ENCODE peak calls at places on chromosomes 16 and 17, in nine cellular contexts. Z, U, I, Y, L, H, E, K and F are unnamed samples.

GRCh38 chr16:85563515-85564276 is 49.4 kb upstream of the GSE1 start:
- DNase-seq in L (no peak), E (peak; percentile 79), U (peak; percentile 47), I (peak; percentile 79), K (peak; percentile 65), Z (peak; percentile 97), H (no peak), Y (peak; percentile 66), F (no peak)

GRCh38 chr16:76816475-76816874 is 374.5 kb upstream of the MON1B start:
- DNase-seq in E (no peak), H (peak; percentile 26), K (no peak), U (no peak), I (no peak), Z (no peak), L (no peak), Y (no peak), F (no peak)

GRCh38 chr17:40564883-40565744 is at the start of gene CCR7:
- DNase-seq in U (no peak), L (no peak), H (no peak), Y (no peak), K (no peak), E (no peak), Z (no peak), I (no peak), F (no peak)

GRCh38 chr16:77585852-77586251 is 136.5 kb upstream of the NUDT7 start:
- DNase-seq in Y (no peak), L (peak; percentile 50), I (no peak), K (no peak), E (no peak), H (peak; percentile 89), U (peak; percentile 61), Z (no peak), F (no peak)

GRCh38 chr16:17578921-17579876 is 108.4 kb upstream of the XYLT1 start:
- DNase-seq in Y (peak; percentile 65), E (peak; percentile 83), H (peak; percentile 23), U (peak; percentile 85), I (peak; percentile 38), K (peak; percentile 91), Z (no peak), L (peak; percentile 59), F (peak; percentile 83)

GRCh38 chr16:84820305-84820684 is 510 bp downstream of the CRISPLD2 start:
- DNase-seq in U (peak; percentile 46), E (peak; percentile 27), Z (no peak), K (peak; percentile 47), L (no peak), Y (no peak), H (no peak), I (no peak), F (no peak)

GRCh38 chr17:51056813-51057510 is 63.7 kb downstream of the SPAG9 start:
- DNase-seq in U (peak; percentile 87), Z (no peak), L (peak; percentile 32), H (peak; percentile 76), I (no peak), K (peak; percentile 87), E (peak; percentile 85), Y (peak; percentile 58), F (no peak)

GRCh38 chr17:72514888-72515287 is 394.1 kb downstream of the SOX9 start:
- DNase-seq in Z (no peak), K (peak; percentile 79), I (peak; percentile 35), H (peak; percentile 30), L (no peak), E (peak; percentile 76), U (peak; percentile 67), Y (peak; percentile 57), F (no peak)

GRCh38 chr17:74599023-74599399 is 6.9 kb upstream of the CD300LD start:
- DNase-seq in Y (no peak), U (no peak), L (no peak), I (no peak), H (no peak), E (no peak), K (no peak), Z (no peak), F (no peak)

GRCh38 chr17:48613862-48614694 is 1.0 kb downstream of the HOXB8 start:
- DNase-seq in Y (no peak), I (no peak), U (no peak), Z (no peak), K (peak; percentile 27), H (no peak), E (no peak), L (no peak), F (no peak)
- H3K4me3 ChIP-seq in Y (no peak overlapping the region), I (no peak overlapping the region), U (peak overlapping the region; percentile 20), Z (peak overlapping the region; percentile 85), K (no peak overlapping the region), H (no peak overlapping the region), E (peak overlapping the region; percentile 26), L (peak overlapping the region; percentile 80), F (peak overlapping the region; percentile 6)

GRCh38 chr17:4368341-4368740 is 1.9 kb upstream of the UBE2G1 start:
- DNase-seq in E (no peak), L (no peak), U (no peak), K (no peak), I (no peak), Z (no peak), H (no peak), Y (no peak), F (no peak)

GRCh38 chr17:4365628-4366311 is 705 bp downstream of the UBE2G1 start:
- DNase-seq in E (no peak), L (no peak), I (peak; percentile 43), Z (peak; percentile 83), H (no peak), U (no peak), Y (peak; percentile 61), K (no peak), F (peak; percentile 29)

GRCh38 chr17:4364622-4365041 is 1.8 kb downstream of the UBE2G1 start:
- DNase-seq in E (no peak), I (no peak), L (no peak), U (no peak), Z (peak; percentile 78), H (no peak), Y (peak; percentile 21), K (no peak), F (no peak)

GRCh38 chr17:4365103-4365627 is 1.3 kb downstream of the UBE2G1 start:
- DNase-seq in E (peak; percentile 93), Y (peak; percentile 93), K (peak; percentile 96), U (peak; percentile 91), H (peak; percentile 88), I (peak; percentile 93), Z (peak; percentile 97), L (peak; percentile 86), F (peak; percentile 75)

GRCh38 chr17:4366312-4367063 is at the start of gene UBE2G1:
- DNase-seq in Y (peak; percentile 99), L (peak; percentile 93), U (peak; percentile 94), H (peak; percentile 88), I (peak; percentile 98), Z (peak; percentile 99), E (peak; percentile 96), K (peak; percentile 99), F (peak; percentile 95)
- TF ChIP-seq CTCF in Y (no peak), L (peak; percentile 38), U (no peak), H (peak; percentile 34), I (peak; percentile 40), Z (no peak), E (peak; percentile 10), K (peak; percentile 13), F (no peak)

DNA sequence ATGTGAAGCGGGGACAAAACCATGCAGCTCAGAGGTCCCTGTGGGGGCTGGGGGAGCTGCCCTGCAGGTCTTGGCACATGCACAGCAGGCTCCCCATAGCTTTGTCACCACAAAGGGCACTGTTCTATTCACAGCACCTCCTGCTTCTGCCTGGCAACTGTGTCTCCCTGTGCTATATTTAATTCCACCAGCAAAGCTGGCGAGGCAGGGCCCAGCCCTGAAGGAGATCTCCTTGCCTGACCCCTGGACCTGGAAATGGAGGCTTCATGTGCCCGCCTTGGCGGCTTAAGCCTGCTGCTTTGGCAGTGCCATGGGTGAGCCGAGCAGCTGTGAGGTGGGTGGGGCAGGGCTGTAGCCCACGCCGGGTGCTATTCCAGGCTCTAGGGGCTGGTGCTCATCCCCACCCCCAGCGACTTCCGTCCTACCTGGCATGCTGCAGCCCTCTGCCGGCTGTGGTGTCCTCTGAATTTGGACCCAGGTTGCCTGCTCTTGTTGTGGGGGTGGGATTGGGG is 6.8 kb downstream of the LDHD start:
- DNase-seq in H (no peak), I (peak; percentile 78), U (no peak), L (no peak), K (no peak), Y (peak; percentile 51), Z (peak; percentile 82), E (no peak), F (no peak)
- H3K4me3 ChIP-seq in H (no peak overlapping the region), I (peak overlapping the region; percentile 34), U (no peak overlapping the region), L (peak overlapping the region; percentile 52), K (no peak overlapping the region), Y (no peak overlapping the region), Z (peak overlapping the region; percentile 33), E (no peak overlapping the region), F (no peak overlapping the region)

GRCh38 chr16:66961065-66961744 is at the start of gene CES3:
- DNase-seq in L (peak; percentile 75), Y (peak; percentile 87), K (peak; percentile 78), E (peak; percentile 56), H (peak; percentile 41), U (peak; percentile 59), I (no peak), Z (no peak), F (peak; percentile 80)
- TF ChIP-seq CTCF in L (peak; percentile 98), Y (peak; percentile 78), K (peak; percentile 82), E (peak; percentile 79), H (peak; percentile 88), U (peak; percentile 77), I (peak; percentile 69), Z (peak; percentile 76), F (peak; percentile 94)

GRCh38 chr17:17590141-17590735 is 1.3 kb downstream of the PEMT start:
- DNase-seq in L (no peak), Z (no peak), I (no peak), K (peak; percentile 35), U (no peak), E (no peak), Y (no peak), H (no peak), F (no peak)

GRCh38 chr17:17591408-17592265 is at the start of gene PEMT:
- DNase-seq in U (peak; percentile 99), I (peak; percentile 96), L (peak; percentile 98), Z (peak; percentile 99), E (peak; percentile 99), H (peak; percentile 95), K (peak; percentile 99), Y (peak; percentile 98), F (peak; percentile 96)

GRCh38 chr17:17595755-17596154 is 4.2 kb upstream of the PEMT start:
- DNase-seq in Y (no peak), H (no peak), E (no peak), L (no peak), I (no peak), U (no peak), Z (no peak), K (no peak), F (no peak)

GRCh38 chr17:17590883-17591407 is 563 bp downstream of the PEMT start:
- DNase-seq in U (no peak), Z (no peak), E (no peak), K (no peak), L (no peak), H (no peak), Y (no peak), I (no peak), F (no peak)

DNA sequence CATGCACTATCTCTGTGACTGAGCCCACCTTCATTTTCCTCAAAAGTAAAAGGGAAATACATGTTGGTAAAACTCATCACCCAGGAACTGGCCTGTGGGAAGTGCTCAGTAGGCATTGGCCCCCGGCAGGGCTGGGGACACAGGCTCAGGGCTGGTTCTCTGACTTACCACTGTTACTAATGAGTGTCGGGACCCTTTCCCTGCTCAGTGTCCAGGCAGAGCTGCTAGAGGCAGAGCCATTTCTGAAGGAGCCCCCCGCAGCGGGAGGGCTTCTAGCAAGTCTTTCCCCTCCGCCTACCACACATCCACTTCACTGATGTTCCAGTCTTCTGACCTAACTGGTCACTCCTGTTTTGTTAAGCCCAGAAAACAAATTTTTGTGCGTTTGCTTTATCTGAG is 1.7 kb upstream of the PEMT start:
- DNase-seq in L (no peak), E (no peak), K (no peak), Z (no peak), U (no peak), I (no peak), Y (no peak), H (no peak), F (no peak)
- H3K4me3 ChIP-seq in L (peak overlapping the region; percentile 82), E (no peak overlapping the region), K (no peak overlapping the region), Z (no peak overlapping the region), U (no peak overlapping the region), I (no peak overlapping the region), Y (no peak overlapping the region), H (no peak overlapping the region), F (no peak overlapping the region)